ENCODE peak calls at places on chromosomes 1 and 21, in ten cellular contexts. U is effector memory CD4-positive, alpha-beta T cell; L is heart right ventricle; D is osteoblast; O is esophagus squamous epithelium; N is hepatocyte; V is mesendoderm; Q is lung; I is OCI-LY7; P is CD8-positive, alpha-beta T cell. R is an unnamed sample.

GRCh38 chr1:50611675-50612074 is 188.4 kb upstream of the DMRTA2 start:
- DNase-seq in U (no peak), L (no peak), D (no peak), O (no peak), N (no peak), V (no peak), Q (no peak), I (no peak), P (no peak), R (no peak)

GRCh38 chr1:185305419-185305818 is 11.6 kb downstream of the IVNS1ABP start:
- DNase-seq in U (no peak), L (no peak), D (no peak), O (no peak), N (no peak), V (peak), Q (no peak), I (no peak), P (no peak), R (no peak)

GRCh38 chr1:213123532-213123931 is 72.5 kb downstream of the RPS6KC1 start:
- DNase-seq in U (no peak), L (no peak), D (no peak), O (no peak), N (peak), V (no peak), Q (no peak), I (no peak), P (no peak), R (no peak)

GRCh38 chr1:172699111-172699510 is 40.2 kb downstream of the FASLG start:
- DNase-seq in U (peak), L (no peak), D (no peak), O (no peak), N (no peak), V (no peak), Q (no peak), I (no peak), P (peak), R (peak)

GRCh38 chr1:160637821-160638539 is 8.9 kb downstream of the SLAMF1 start:
- DNase-seq in U (peak), L (no peak), D (no peak), O (no peak), N (no peak), V (peak), Q (no peak), I (no peak), P (peak), R (no peak)

GRCh38 chr1:29683472-29683871 is 447.1 kb downstream of the PTPRU start:
- DNase-seq in U (no peak), L (no peak), D (no peak), O (no peak), N (no peak), V (no peak), Q (peak), I (no peak), P (no peak), R (no peak)

GRCh38 chr1:5661196-5662130 is 330.8 kb downstream of the NPHP4 start:
- DNase-seq in U (no peak), L (peak), D (no peak), O (no peak), N (no peak), V (no peak), Q (no peak), I (no peak), P (no peak), R (no peak)

GRCh38 chr1:100879422-100879821 is 15.2 kb downstream of the EXTL2 start:
- DNase-seq in U (no peak), L (no peak), D (no peak), O (no peak), N (no peak), V (no peak), Q (no peak), I (no peak), P (no peak), R (no peak)

GRCh38 chr1:168970945-168971799 is 135.3 kb upstream of the ATP1B1 start:
- DNase-seq in U (no peak), L (no peak), D (peak), O (no peak), N (no peak), V (no peak), Q (no peak), I (no peak), P (no peak), R (no peak)

GRCh38 chr1:178371999-178372398 is 124.8 kb downstream of the CLEC20A start:
- DNase-seq in U (no peak), L (no peak), D (no peak), O (no peak), N (no peak), V (no peak), Q (no peak), I (no peak), P (no peak), R (no peak)

GRCh38 chr1:92310185-92310597 is 11.3 kb downstream of the RPAP2 start:
- DNase-seq in U (no peak), L (no peak), D (no peak), O (no peak), N (peak), V (no peak), Q (no peak), I (peak), P (no peak), R (no peak)

GRCh38 chr1:167824163-167824794 is 89.7 kb downstream of the ADCY10 start:
- DNase-seq in U (no peak), L (no peak), D (peak), O (no peak), N (no peak), V (no peak), Q (no peak), I (no peak), P (no peak), R (no peak)

GRCh38 chr1:70819785-70820184 is 227.8 kb downstream of the PTGER3 start:
- DNase-seq in U (no peak), L (no peak), D (no peak), O (no peak), N (no peak), V (no peak), Q (no peak), I (no peak), P (no peak), R (no peak)

GRCh38 chr1:47387921-47388509 is 28.1 kb upstream of the FOXE3 start:
- DNase-seq in U (no peak), L (no peak), D (peak), O (no peak), N (no peak), V (no peak), Q (no peak), I (no peak), P (no peak), R (no peak)

GRCh38 chr1:4087530-4088420 is 187.7 kb upstream of the C1orf174 start:
- DNase-seq in U (no peak), L (no peak), D (peak), O (no peak), N (no peak), V (no peak), Q (no peak), I (no peak), P (no peak), R (no peak)

GRCh38 chr1:11927866-11928592 is 1.8 kb upstream of the KIAA2013 start:
- DNase-seq in U (no peak), L (no peak), D (no peak), O (no peak), N (no peak), V (no peak), Q (no peak), I (no peak), P (no peak), R (no peak)

GRCh38 chr21:46559291-46559983 is 45.4 kb downstream of the S100B start:
- DNase-seq in U (peak), L (no peak), D (peak), O (no peak), N (no peak), V (no peak), Q (no peak), I (peak), P (peak), R (no peak)

GRCh38 chr1:43258370-43258769 is 11.4 kb upstream of the TMEM125 start:
- DNase-seq in U (no peak), L (no peak), D (no peak), O (no peak), N (no peak), V (no peak), Q (no peak), I (no peak), P (no peak), R (no peak)

GRCh38 chr1:165257969-165258459 is 98.5 kb downstream of the LMX1A start:
- DNase-seq in U (no peak), L (peak), D (no peak), O (no peak), N (peak), V (peak), Q (peak), I (peak), P (no peak), R (peak)

GRCh38 chr1:16614361-16615252 is 1.2 kb upstream of the NBPF1 start:
- DNase-seq in U (no peak), L (no peak), D (peak), O (no peak), N (no peak), V (no peak), Q (peak), I (no peak), P (no peak), R (no peak)

GRCh38 chr1:226404063-226404903 is 3.6 kb downstream of the PARP1 start:
- DNase-seq in U (no peak), L (no peak), D (peak), O (no peak), N (no peak), V (peak), Q (no peak), I (peak), P (no peak), R (no peak)

GRCh38 chr1:171817511-171818265 is 23.6 kb upstream of the DNM3 start:
- DNase-seq in U (no peak), L (no peak), D (peak), O (no peak), N (peak), V (peak), Q (no peak), I (no peak), P (no peak), R (peak)

GRCh38 chr1:201259476-201260235 is 23.6 kb upstream of the PKP1 start:
- DNase-seq in U (no peak), L (no peak), D (no peak), O (no peak), N (peak), V (peak), Q (no peak), I (no peak), P (no peak), R (no peak)

GRCh38 chr1:183620311-183620710 is 15.3 kb downstream of the ARPC5 start:
- DNase-seq in U (no peak), L (no peak), D (no peak), O (no peak), N (no peak), V (peak), Q (no peak), I (no peak), P (no peak), R (no peak)

GRCh38 chr1:25051504-25051903 is 121.4 kb upstream of the RUNX3 start:
- DNase-seq in U (no peak), L (no peak), D (peak), O (no peak), N (no peak), V (no peak), Q (no peak), I (no peak), P (no peak), R (no peak)

GRCh38 chr1:97424209-97424608 is 496.6 kb downstream of the DPYD start:
- DNase-seq in U (no peak), L (no peak), D (no peak), O (no peak), N (no peak), V (no peak), Q (no peak), I (no peak), P (no peak), R (no peak)

GRCh38 chr21:27646691-27647090 is 679.8 kb upstream of the ADAMTS5 start:
- DNase-seq in U (no peak), L (no peak), D (no peak), O (no peak), N (no peak), V (no peak), Q (no peak), I (no peak), P (no peak), R (no peak)

GRCh38 chr1:20732588-20733360 is at the start of gene SH2D5:
- DNase-seq in U (peak), L (no peak), D (peak), O (peak), N (peak), V (peak), Q (peak), I (peak), P (peak), R (peak)

GRCh38 chr1:1164701-1165451 is 8.8 kb upstream of the TTLL10 start:
- DNase-seq in U (no peak), L (no peak), D (no peak), O (no peak), N (peak), V (peak), Q (no peak), I (no peak), P (no peak), R (peak)

GRCh38 chr21:35720065-35720810 is 340.1 kb downstream of the SETD4 start:
- DNase-seq in U (no peak), L (no peak), D (no peak), O (no peak), N (no peak), V (no peak), Q (no peak), I (no peak), P (no peak), R (no peak)

GRCh38 chr21:21187579-21187978 is 189.4 kb downstream of the NCAM2 start:
- DNase-seq in U (no peak), L (no peak), D (no peak), O (no peak), N (no peak), V (no peak), Q (no peak), I (no peak), P (no peak), R (no peak)

GRCh38 chr1:161068306-161069200 is 1.1 kb downstream of the ARHGAP30 start:
- DNase-seq in U (peak), L (peak), D (peak), O (peak), N (peak), V (no peak), Q (peak), I (peak), P (peak), R (no peak)

GRCh38 chr1:54806931-54807611 is 5.9 kb upstream of the TTC22 start:
- DNase-seq in U (no peak), L (no peak), D (peak), O (no peak), N (no peak), V (no peak), Q (no peak), I (no peak), P (peak), R (no peak)

GRCh38 chr1:204345425-204345824 is 14.3 kb downstream of the PLEKHA6 start:
- DNase-seq in U (no peak), L (no peak), D (peak), O (no peak), N (no peak), V (no peak), Q (no peak), I (no peak), P (no peak), R (no peak)

GRCh38 chr21:34648739-34649297 is 20.0 kb upstream of the CLIC6 start:
- DNase-seq in U (no peak), L (no peak), D (no peak), O (no peak), N (no peak), V (no peak), Q (no peak), I (no peak), P (no peak), R (no peak)

GRCh38 chr1:87674791-87675190 is 346.1 kb downstream of the LMO4 start:
- DNase-seq in U (no peak), L (no peak), D (peak), O (no peak), N (no peak), V (no peak), Q (no peak), I (no peak), P (no peak), R (no peak)

GRCh38 chr1:26350701-26351590 is 3.0 kb downstream of the CRYBG2 start:
- DNase-seq in U (no peak), L (no peak), D (no peak), O (no peak), N (peak), V (peak), Q (no peak), I (no peak), P (no peak), R (no peak)

GRCh38 chr1:207362962-207363858 is 41.7 kb downstream of the CD55 start:
- DNase-seq in U (no peak), L (no peak), D (no peak), O (no peak), N (no peak), V (no peak), Q (no peak), I (no peak), P (peak), R (no peak)

GRCh38 chr21:43884012-43884860 is 19.2 kb downstream of the AGPAT3 start:
- DNase-seq in U (peak), L (no peak), D (peak), O (no peak), N (peak), V (peak), Q (no peak), I (no peak), P (no peak), R (no peak)

GRCh38 chr21:43881918-43882317 is 16.9 kb downstream of the AGPAT3 start:
- DNase-seq in U (no peak), L (no peak), D (no peak), O (no peak), N (no peak), V (no peak), Q (no peak), I (no peak), P (no peak), R (no peak)

GRCh38 chr21:43884861-43885370 is 19.9 kb downstream of the AGPAT3 start:
- DNase-seq in U (no peak), L (no peak), D (peak), O (no peak), N (no peak), V (no peak), Q (no peak), I (no peak), P (no peak), R (no peak)

GRCh38 chr21:43881283-43881682 is 16.3 kb downstream of the AGPAT3 start:
- DNase-seq in U (no peak), L (no peak), D (peak), O (no peak), N (no peak), V (no peak), Q (no peak), I (no peak), P (peak), R (no peak)

DNA sequence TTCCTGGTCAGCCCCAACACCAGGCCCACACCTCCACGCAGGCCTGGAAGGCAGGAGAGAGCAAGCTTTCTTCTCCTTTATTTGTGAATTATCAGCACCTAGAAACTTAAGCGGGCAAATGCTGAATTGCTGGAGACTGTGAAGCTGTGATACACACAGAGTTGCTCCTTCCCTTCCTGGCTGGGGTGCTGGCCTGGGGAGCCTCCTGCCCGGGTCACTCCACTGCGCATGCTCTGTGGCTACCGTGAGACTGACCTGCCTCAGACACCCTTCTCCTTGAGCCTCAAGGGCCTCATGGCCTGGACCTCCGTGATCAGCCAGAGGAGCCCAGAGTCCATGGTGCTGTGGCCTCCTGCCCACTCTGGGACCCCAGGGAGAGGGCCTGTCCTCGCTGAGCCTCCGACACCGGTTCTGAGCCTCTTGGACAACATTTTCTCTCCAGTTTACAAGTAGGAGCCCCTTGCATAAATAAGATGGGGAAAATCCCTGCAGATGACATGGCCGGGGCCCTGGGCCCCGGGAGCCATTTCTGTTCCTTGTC is 18.0 kb downstream of the AGPAT3 start:
- DNase-seq in U (no peak), L (no peak), D (peak), O (no peak), N (no peak), V (no peak), Q (no peak), I (no peak), P (no peak), R (no peak)
- H3K27ac ChIP-seq in U (peak), L (peak), D (no peak), O (no peak), N (peak), V (no peak), Q (no peak), I (no peak), P (no peak), R (no peak)

DNA sequence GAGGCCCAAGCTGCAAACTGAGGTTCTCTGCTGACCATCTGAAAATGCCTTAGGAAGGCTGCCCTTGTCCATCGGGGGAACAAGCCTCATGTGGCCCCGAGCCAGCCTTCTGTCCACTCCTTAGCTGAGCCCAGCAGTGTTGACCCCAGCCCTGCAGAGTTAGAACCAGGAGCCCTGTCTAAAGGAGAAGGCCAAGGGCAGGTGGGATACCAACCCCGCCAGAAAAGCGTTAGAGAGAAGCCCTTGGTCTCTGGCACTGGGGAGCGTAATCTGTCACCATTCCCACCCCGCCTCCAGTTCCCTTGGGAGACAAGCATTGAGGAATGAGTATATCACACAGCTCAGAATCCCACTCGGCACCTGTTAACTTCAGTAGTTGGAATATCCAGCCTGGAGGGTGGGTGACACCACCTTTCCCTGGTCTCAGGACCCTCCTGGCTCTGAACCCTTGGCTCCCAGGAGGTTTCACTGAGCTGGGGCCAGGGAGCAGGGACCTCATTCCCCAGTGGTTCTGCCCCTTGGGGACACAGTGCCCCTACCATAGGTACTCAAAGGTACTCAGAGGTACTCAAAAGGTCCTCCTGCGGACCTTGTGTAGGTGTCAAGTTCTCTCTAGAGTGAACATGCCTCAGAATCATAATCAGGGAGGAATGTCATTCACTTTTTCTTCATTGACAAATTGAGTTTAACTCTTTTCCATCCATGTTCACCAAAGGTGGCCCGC is 16.4 kb downstream of the ETS2 start:
- DNase-seq in U (no peak), L (no peak), D (no peak), O (no peak), N (no peak), V (no peak), Q (no peak), I (no peak), P (no peak), R (no peak)
- H3K27ac ChIP-seq in U (no peak), L (peak), D (no peak), O (peak), N (peak), V (no peak), Q (peak), I (no peak), P (no peak), R (peak)

GRCh38 chr1:209651148-209651547 is 1.1 kb downstream of the LAMB3 start:
- DNase-seq in U (peak), L (peak), D (peak), O (no peak), N (peak), V (peak), Q (peak), I (no peak), P (no peak), R (no peak)

GRCh38 chr1:209652121-209652742 is at the start of gene LAMB3:
- DNase-seq in U (no peak), L (no peak), D (no peak), O (no peak), N (peak), V (no peak), Q (peak), I (no peak), P (no peak), R (peak)

GRCh38 chr1:209648931-209649776 is 3.1 kb downstream of the LAMB3 start:
- DNase-seq in U (no peak), L (no peak), D (peak), O (no peak), N (peak), V (no peak), Q (no peak), I (no peak), P (no peak), R (peak)

GRCh38 chr1:209648366-209648765 is 3.9 kb downstream of the LAMB3 start:
- DNase-seq in U (no peak), L (no peak), D (peak), O (no peak), N (no peak), V (no peak), Q (no peak), I (no peak), P (no peak), R (no peak)

GRCh38 chr1:209650454-209650853 is 1.8 kb downstream of the LAMB3 start:
- DNase-seq in U (no peak), L (no peak), D (no peak), O (no peak), N (no peak), V (no peak), Q (no peak), I (no peak), P (no peak), R (no peak)
- H3K27ac ChIP-seq in U (no peak), L (no peak), D (peak), O (peak), N (peak), V (no peak), Q (no peak), I (no peak), P (no peak), R (peak)

GRCh38 chr1:40392206-40392605 is 18.7 kb downstream of the SMAP2 start:
- DNase-seq in U (no peak), L (no peak), D (peak), O (no peak), N (no peak), V (peak), Q (no peak), I (no peak), P (no peak), R (no peak)
- H3K27ac ChIP-seq in U (peak), L (no peak), D (peak), O (peak), N (peak), V (no peak), Q (no peak), I (peak), P (peak), R (peak)

R was measured in epithelial cell of prostate.